ENCODE peak calls at places on chromosomes 11 and 22, in six cellular contexts. P, X, S, T, O and R are unnamed samples.

GRCh38 chr11:94858012-94858705 is 90.0 kb downstream of the AMOTL1 start:
- DNase-seq in P (no peak), X (no peak), S (no peak), T (no peak), O (no peak), R (no peak)

GRCh38 chr11:10181811-10182210 is 112.2 kb downstream of the SBF2 start:
- DNase-seq in P (peak), X (peak), S (peak), T (peak), O (no peak), R (no peak)

GRCh38 chr11:17651681-17652080 is 67.7 kb upstream of the MYOD1 start:
- DNase-seq in P (no peak), X (no peak), S (no peak), T (no peak), O (no peak), R (no peak)

GRCh38 chr22:49119551-49119952 is 708.1 kb downstream of the BRD1 start:
- DNase-seq in P (no peak), X (no peak), S (no peak), T (no peak), O (no peak), R (no peak)

GRCh38 chr11:94059065-94059464 is 37.9 kb downstream of the HEPHL1 start:
- DNase-seq in P (no peak), X (no peak), S (no peak), T (no peak), O (no peak), R (no peak)

GRCh38 chr22:38347944-38348750 is 30.9 kb upstream of the CSNK1E start:
- DNase-seq in P (no peak), X (no peak), S (no peak), T (no peak), O (no peak), R (no peak)

GRCh38 chr11:2703487-2704141 is 3.8 kb upstream of the KCNQ1OT1 start:
- DNase-seq in P (peak), X (no peak), S (peak), T (peak), O (no peak), R (no peak)

GRCh38 chr11:121524233-121524631 is 71.5 kb upstream of the SORL1-AS1 start:
- DNase-seq in P (no peak), X (no peak), S (no peak), T (no peak), O (no peak), R (peak)

GRCh38 chr11:78065239-78065638 is 1.6 kb downstream of the THRSP start:
- DNase-seq in P (no peak), X (no peak), S (no peak), T (no peak), O (no peak), R (no peak)

GRCh38 chr11:72561856-72562255 is 112.4 kb downstream of the PDE2A start:
- DNase-seq in P (no peak), X (no peak), S (peak), T (no peak), O (no peak), R (no peak)

GRCh38 chr11:128582496-128583366 is 4.6 kb downstream of the ETS1 start:
- DNase-seq in P (peak), X (peak), S (peak), T (peak), O (no peak), R (peak)

GRCh38 chr11:72113170-72113808 is 794 bp upstream of the ANAPC15 start:
- DNase-seq in P (peak), X (no peak), S (peak), T (no peak), O (no peak), R (peak)

GRCh38 chr22:50285568-50286229 is 15.5 kb upstream of the MAPK11 start:
- DNase-seq in P (no peak), X (no peak), S (no peak), T (no peak), O (no peak), R (no peak)

GRCh38 chr11:8828580-8829358 is 82.2 kb upstream of the AKIP1 start:
- DNase-seq in P (peak), X (no peak), S (no peak), T (no peak), O (no peak), R (peak)

GRCh38 chr11:16456366-16456765 is 100.0 kb upstream of the SOX6 start:
- DNase-seq in P (no peak), X (no peak), S (no peak), T (no peak), O (no peak), R (no peak)

GRCh38 chr11:93623179-93623578 is 38.3 kb upstream of the CEP295 start:
- DNase-seq in P (peak), X (peak), S (no peak), T (no peak), O (no peak), R (no peak)

GRCh38 chr11:45899448-45900174 is 7.5 kb downstream of the FREY1 start:
- DNase-seq in P (peak), X (peak), S (peak), T (peak), O (peak), R (peak)

GRCh38 chr22:25202290-25202921 is 2.7 kb downstream of the CRYBB3 start:
- DNase-seq in P (peak), X (peak), S (peak), T (peak), O (peak), R (peak)

GRCh38 chr11:123163621-123164020 is 31.4 kb downstream of the CLMP start:
- DNase-seq in P (no peak), X (no peak), S (no peak), T (no peak), O (no peak), R (no peak)
- TF ChIP-seq CTCF in P (peak), X (peak), S (peak), T (peak), O (no peak), R (no peak)

GRCh38 chr11:11985954-11986949 is 22.2 kb downstream of the DKK3 start:
- DNase-seq in P (no peak), X (no peak), S (no peak), T (no peak), O (no peak), R (no peak)

GRCh38 chr11:11988862-11989261 is 19.6 kb downstream of the DKK3 start:
- DNase-seq in P (no peak), X (no peak), S (no peak), T (no peak), O (no peak), R (no peak)

GRCh38 chr11:11989774-11990744 is 18.4 kb downstream of the DKK3 start:
- DNase-seq in P (no peak), X (no peak), S (peak), T (peak), O (no peak), R (peak)

GRCh38 chr11:11987503-11988022 is 20.9 kb downstream of the DKK3 start:
- DNase-seq in P (no peak), X (peak), S (peak), T (peak), O (no peak), R (peak)

GRCh38 chr11:11988099-11988651 is 20.3 kb downstream of the DKK3 start:
- DNase-seq in P (no peak), X (peak), S (peak), T (peak), O (no peak), R (peak)
- H3K4me3 ChIP-seq in P (no peak), X (no peak), S (no peak), T (no peak), O (no peak), R (no peak)

GRCh38 chr11:61290905-61291690 is 4.0 kb downstream of the VWCE start:
- DNase-seq in P (peak), X (no peak), S (no peak), T (no peak), O (no peak), R (no peak)
- TF ChIP-seq CTCF in P (peak), X (peak), S (no peak), T (peak), O (no peak), R (no peak)

GRCh38 chr22:36467946-36468345 is 13.5 kb downstream of the TXN2 start:
- DNase-seq in P (peak), X (peak), S (peak), T (peak), O (no peak), R (peak)
- H3K4me3 ChIP-seq in P (no peak), X (peak), S (no peak), T (peak), O (no peak), R (no peak)

GRCh38 chr11:134482128-134482527 is 70.1 kb upstream of the B3GAT1 start:
- DNase-seq in P (no peak), X (no peak), S (no peak), T (no peak), O (no peak), R (no peak)

GRCh38 chr11:134478611-134479010 is 66.6 kb upstream of the B3GAT1 start:
- DNase-seq in P (no peak), X (no peak), S (no peak), T (no peak), O (no peak), R (no peak)

GRCh38 chr11:134481135-134481534 is 69.1 kb upstream of the B3GAT1 start:
- DNase-seq in P (no peak), X (no peak), S (no peak), T (no peak), O (no peak), R (no peak)

GRCh38 chr11:134479206-134479955 is 67.3 kb upstream of the B3GAT1 start:
- DNase-seq in P (no peak), X (no peak), S (no peak), T (no peak), O (no peak), R (no peak)

DNA sequence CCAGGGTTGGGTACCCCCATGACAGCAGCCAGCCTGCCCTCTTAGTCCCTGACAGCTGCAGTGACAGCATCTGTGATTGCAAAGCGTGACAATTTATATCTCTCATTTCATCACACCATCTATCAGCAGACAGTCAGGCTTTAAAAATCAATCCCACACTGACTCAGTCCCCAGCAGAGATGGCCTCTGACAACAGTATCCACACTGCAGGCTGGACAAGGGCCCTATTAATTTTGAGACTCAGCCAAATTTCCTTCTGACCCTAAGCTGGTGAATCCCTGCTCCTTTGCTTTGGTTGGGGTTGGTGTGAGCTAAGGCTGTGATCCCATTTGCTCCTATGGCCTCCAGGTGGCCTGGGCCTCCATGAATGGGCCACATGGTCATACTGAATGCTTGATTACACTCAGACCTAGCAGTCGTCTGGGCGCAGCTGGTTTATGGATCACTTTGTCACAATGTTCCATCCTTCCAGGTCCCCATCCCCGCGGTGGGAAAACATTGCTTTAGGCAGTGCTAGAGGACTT is 68.1 kb upstream of the B3GAT1 start:
- DNase-seq in P (no peak), X (no peak), S (no peak), T (no peak), O (no peak), R (no peak)
- TF ChIP-seq CTCF in P (no peak), X (no peak), S (no peak), T (no peak), O (no peak), R (no peak)

GRCh38 chr11:3947084-3947483 is 91.6 kb downstream of the STIM1 start:
- DNase-seq in P (peak), X (peak), S (peak), T (peak), O (no peak), R (peak)
- H3K4me3 ChIP-seq in P (no peak), X (no peak), S (no peak), T (no peak), O (no peak), R (no peak)

GRCh38 chr22:37196539-37197450 is 8.7 kb upstream of the C1QTNF6 start:
- DNase-seq in P (no peak), X (peak), S (peak), T (peak), O (peak), R (peak)
- TF ChIP-seq CTCF in P (no peak), X (no peak), S (peak), T (no peak), O (no peak), R (peak)

GRCh38 chr11:57763568-57763967 is 2.0 kb downstream of the CTNND1 start:
- DNase-seq in P (no peak), X (peak), S (peak), T (peak), O (no peak), R (peak)

GRCh38 chr11:57758174-57758573 is 3.4 kb upstream of the CTNND1 start:
- DNase-seq in P (no peak), X (no peak), S (no peak), T (no peak), O (no peak), R (no peak)

GRCh38 chr11:57762235-57762866 is 749 bp downstream of the CTNND1 start:
- DNase-seq in P (no peak), X (no peak), S (no peak), T (no peak), O (no peak), R (peak)

GRCh38 chr11:57764527-57764926 is 2.9 kb downstream of the CTNND1 start:
- DNase-seq in P (no peak), X (no peak), S (no peak), T (no peak), O (no peak), R (no peak)

DNA sequence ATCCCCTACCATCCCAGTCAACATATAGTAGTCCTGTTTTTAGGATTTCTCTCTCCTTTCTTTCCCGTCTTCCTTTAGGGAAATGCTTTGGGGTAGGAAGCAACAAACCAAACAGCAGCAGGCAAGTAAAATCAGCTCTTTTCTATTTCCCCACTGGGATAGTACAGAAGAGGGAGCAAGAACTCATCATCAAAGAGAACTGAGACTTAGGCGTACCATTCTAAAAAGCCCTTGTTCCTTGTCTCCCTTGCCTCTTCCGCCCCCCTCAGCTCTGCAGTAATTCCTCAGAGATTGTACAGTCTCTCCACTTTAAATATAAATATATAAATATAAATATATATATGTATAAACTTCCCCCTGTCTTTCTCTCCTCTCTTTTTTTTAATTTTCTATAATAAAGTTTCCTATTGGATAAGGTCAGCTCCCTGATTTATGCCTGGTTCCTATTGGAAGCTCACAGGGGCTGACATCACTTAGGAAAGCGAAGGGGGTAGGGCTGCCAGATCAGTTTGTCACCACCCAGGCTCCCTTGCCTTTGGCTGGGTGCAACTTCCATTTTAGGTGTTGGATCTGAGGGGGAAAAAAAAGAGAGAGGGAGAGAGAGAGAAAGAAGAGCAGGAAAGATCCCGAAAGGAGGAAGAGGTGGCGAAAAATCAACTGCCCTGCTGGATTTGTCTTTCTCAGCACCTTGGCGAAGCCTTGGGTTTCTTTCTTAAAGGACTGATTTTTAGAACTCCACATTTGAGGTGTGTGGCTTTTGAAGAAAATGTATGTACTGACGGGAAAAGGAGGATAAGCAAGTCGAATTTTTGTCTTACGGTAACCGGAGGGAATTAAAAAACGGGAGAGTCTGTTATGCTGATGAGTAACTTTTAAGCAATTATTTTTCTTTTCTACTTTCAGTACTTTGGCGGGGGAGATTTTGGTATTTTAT is at the start of gene CTNND1:
- DNase-seq in P (peak), X (peak), S (peak), T (peak), O (peak), R (peak)
- H3K4me3 ChIP-seq in P (peak), X (peak), S (peak), T (peak), O (peak), R (peak)